ENCODE peak calls at places on chromosomes 5 and 9, in seven cellular contexts. A, K, V, Y, P, M and T are unnamed samples.

GRCh38 chr5:135662683-135663082 is 83.9 kb upstream of the CXCL14 start:
- DNase-seq in A (no peak), K (no peak), V (no peak), Y (no peak), P (no peak), M (no peak), T (no peak)

GRCh38 chr5:180127682-180128670 is 56.4 kb upstream of the RNF130 start:
- DNase-seq in A (no peak), K (peak; percentile 63), V (no peak), Y (no peak), P (peak; percentile 14), M (no peak), T (peak; percentile 86)

GRCh38 chr5:86679529-86679928 is 61.8 kb downstream of the COX7C start:
- DNase-seq in A (peak; percentile 87), K (no peak), V (no peak), Y (peak; percentile 55), P (peak; percentile 16), M (peak; percentile 67), T (peak; percentile 69)

GRCh38 chr5:91179018-91179417 is 204.1 kb downstream of the ARRDC3 start:
- DNase-seq in A (peak; percentile 64), K (no peak), V (no peak), Y (no peak), P (no peak), M (no peak), T (no peak)

GRCh38 chr9:126833020-126833419 is 27.4 kb upstream of the ZBTB34 start:
- DNase-seq in A (no peak), K (no peak), V (no peak), Y (no peak), P (no peak), M (no peak), T (no peak)

GRCh38 chr5:34626036-34626435 is 30.1 kb upstream of the RAI14 start:
- DNase-seq in A (peak; percentile 93), K (no peak), V (no peak), Y (no peak), P (no peak), M (peak; percentile 61), T (no peak)

GRCh38 chr5:953535-954449 is 54.8 kb upstream of the NKD2 start:
- DNase-seq in A (no peak), K (peak; percentile 59), V (no peak), Y (no peak), P (no peak), M (peak; percentile 42), T (no peak)

GRCh38 chr5:139848508-139849100 is 53.0 kb downstream of the PSD2 start:
- DNase-seq in A (no peak), K (peak; percentile 89), V (peak; percentile 43), Y (no peak), P (no peak), M (no peak), T (peak; percentile 36)

GRCh38 chr9:83449166-83449565 is 89.0 kb downstream of the FRMD3 start:
- DNase-seq in A (no peak), K (no peak), V (peak; percentile 49), Y (no peak), P (no peak), M (no peak), T (no peak)

GRCh38 chr9:37761511-37761910 is 7.9 kb downstream of the TRMT10B start:
- DNase-seq in A (peak; percentile 88), K (no peak), V (no peak), Y (no peak), P (no peak), M (no peak), T (no peak)

GRCh38 chr9:124467410-124468060 is 17.3 kb downstream of the ADGRD2 start:
- DNase-seq in A (no peak), K (peak; percentile 46), V (no peak), Y (no peak), P (no peak), M (no peak), T (no peak)

GRCh38 chr5:60718186-60718892 is 18.4 kb upstream of the DEPDC1B start:
- DNase-seq in A (no peak), K (no peak), V (no peak), Y (no peak), P (no peak), M (no peak), T (no peak)

GRCh38 chr9:82404484-82405280 is 416.1 kb downstream of the SPATA31D1 start:
- DNase-seq in A (peak; percentile 64), K (no peak), V (no peak), Y (no peak), P (no peak), M (no peak), T (no peak)

GRCh38 chr9:82606761-82607382 is 456.1 kb downstream of the RASEF start:
- DNase-seq in A (peak; percentile 81), K (no peak), V (no peak), Y (peak; percentile 8), P (no peak), M (peak; percentile 65), T (peak; percentile 23)

GRCh38 chr5:123754167-123754840 is 242.3 kb downstream of the CSNK1G3 start:
- DNase-seq in A (peak; percentile 69), K (no peak), V (no peak), Y (no peak), P (no peak), M (no peak), T (no peak)

GRCh38 chr5:9401786-9402472 is 143.9 kb downstream of the SEMA5A start:
- DNase-seq in A (peak; percentile 57), K (no peak), V (no peak), Y (no peak), P (no peak), M (no peak), T (no peak)

GRCh38 chr5:140214831-140215230 is 39.8 kb downstream of the CYSTM1 start:
- DNase-seq in A (peak; percentile 83), K (no peak), V (no peak), Y (no peak), P (no peak), M (no peak), T (no peak)

GRCh38 chr9:90344013-90344412 is 298.6 kb downstream of the DIRAS2 start:
- DNase-seq in A (no peak), K (no peak), V (no peak), Y (no peak), P (no peak), M (no peak), T (no peak)

GRCh38 chr5:139061274-139061673 is 136.9 kb downstream of the SIL1 start:
- DNase-seq in A (peak; percentile 64), K (no peak), V (peak; percentile 81), Y (no peak), P (peak; percentile 55), M (no peak), T (peak; percentile 81)

GRCh38 chr5:142215915-142216681 is 107.5 kb downstream of the NDFIP1 start:
- DNase-seq in A (peak; percentile 98), K (no peak), V (peak; percentile 69), Y (peak; percentile 66), P (peak; percentile 92), M (peak; percentile 65), T (peak; percentile 16)
- H3K27ac ChIP-seq in A (peak overlapping the region; percentile 50), K (peak overlapping the region; percentile 53), V (peak overlapping the region; percentile 50), Y (no peak overlapping the region), P (peak overlapping the region; percentile 87), M (peak overlapping the region; percentile 15), T (no peak overlapping the region)

GRCh38 chr5:14200312-14200990 is 57.3 kb downstream of the TRIO start:
- DNase-seq in A (no peak), K (no peak), V (no peak), Y (no peak), P (no peak), M (no peak), T (no peak)

GRCh38 chr5:14204785-14205321 is 61.7 kb downstream of the TRIO start:
- DNase-seq in A (peak; percentile 82), K (peak; percentile 82), V (peak; percentile 47), Y (no peak), P (peak; percentile 44), M (peak; percentile 90), T (peak; percentile 22)

GRCh38 chr5:14204011-14204670 is 61.0 kb downstream of the TRIO start:
- DNase-seq in A (no peak), K (no peak), V (no peak), Y (no peak), P (no peak), M (no peak), T (no peak)

GRCh38 chr5:14201325-14202061 is 58.4 kb downstream of the TRIO start:
- DNase-seq in A (peak; percentile 79), K (no peak), V (no peak), Y (no peak), P (no peak), M (no peak), T (no peak)

GRCh38 chr5:14202462-14202861 is 59.3 kb downstream of the TRIO start:
- DNase-seq in A (no peak), K (no peak), V (no peak), Y (no peak), P (no peak), M (no peak), T (no peak)
- H3K4me1 ChIP-seq in A (peaks cover 45% of the 10 kb centered on the region), K (peaks cover 77% of the 10 kb centered on the region), V (peaks cover 44% of the 10 kb centered on the region), Y (peaks cover 8% of the 10 kb centered on the region), P (peaks cover 5% of the 10 kb centered on the region), M (peaks cover 90% of the 10 kb centered on the region), T (peaks cover 5% of the 10 kb centered on the region)

DNA sequence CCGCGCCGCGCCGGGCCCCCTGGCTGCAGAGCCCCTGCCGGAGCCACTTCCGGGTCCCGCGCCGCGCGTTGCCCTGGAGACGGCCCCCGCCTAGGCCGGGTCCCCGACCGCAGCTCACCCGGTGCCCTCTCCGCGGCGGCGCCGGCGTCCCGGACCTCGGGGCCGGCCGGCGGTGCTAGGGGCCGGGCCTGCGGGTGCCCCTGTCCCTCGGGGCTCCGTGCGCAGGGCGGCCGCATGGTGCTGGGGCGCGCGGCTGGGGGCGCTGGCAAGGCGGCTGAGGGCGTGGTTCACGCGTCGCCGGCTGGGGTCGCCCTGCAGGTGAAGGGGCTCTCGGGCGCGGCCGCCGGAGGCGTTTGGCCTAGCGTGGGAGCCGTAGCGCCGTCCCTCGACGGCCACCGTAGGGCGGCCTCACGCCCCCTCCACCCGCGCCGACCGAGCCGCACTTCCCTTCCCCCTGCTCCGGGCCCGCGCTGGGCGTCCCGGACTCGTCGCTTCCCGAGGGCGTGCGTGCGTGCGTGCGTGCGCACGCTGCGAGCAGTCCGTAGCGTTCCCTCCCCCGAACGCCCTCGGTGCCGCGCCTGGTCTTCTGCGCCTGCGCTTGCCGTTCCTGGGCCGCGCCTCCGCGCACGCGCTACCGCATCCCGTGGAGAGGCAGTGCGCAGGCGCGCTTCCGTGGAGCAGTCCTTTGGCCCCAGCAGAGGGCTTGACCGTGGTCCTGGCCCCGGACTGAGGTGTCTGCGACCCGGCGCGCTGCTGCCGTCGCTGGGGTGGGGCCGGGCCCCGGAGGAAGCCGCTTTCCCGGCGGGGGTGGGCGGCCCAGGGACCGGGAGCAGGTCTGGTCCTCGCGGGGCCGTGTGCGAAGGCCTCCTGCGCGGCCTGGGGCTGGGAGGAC is at the start of gene TMEM250:
- DNase-seq in A (peak; percentile 95), K (peak; percentile 99), V (peak; percentile 98), Y (peak; percentile 93), P (peak; percentile 89), M (peak; percentile 98), T (peak; percentile 96)
- TF ChIP-seq POLR2A in A (peak; percentile 28), K (peak; percentile 50), V (peak; percentile 89), Y (peak; percentile 40), P (peak; percentile 59), M (peak; percentile 84), T (peak; percentile 82)

DNA sequence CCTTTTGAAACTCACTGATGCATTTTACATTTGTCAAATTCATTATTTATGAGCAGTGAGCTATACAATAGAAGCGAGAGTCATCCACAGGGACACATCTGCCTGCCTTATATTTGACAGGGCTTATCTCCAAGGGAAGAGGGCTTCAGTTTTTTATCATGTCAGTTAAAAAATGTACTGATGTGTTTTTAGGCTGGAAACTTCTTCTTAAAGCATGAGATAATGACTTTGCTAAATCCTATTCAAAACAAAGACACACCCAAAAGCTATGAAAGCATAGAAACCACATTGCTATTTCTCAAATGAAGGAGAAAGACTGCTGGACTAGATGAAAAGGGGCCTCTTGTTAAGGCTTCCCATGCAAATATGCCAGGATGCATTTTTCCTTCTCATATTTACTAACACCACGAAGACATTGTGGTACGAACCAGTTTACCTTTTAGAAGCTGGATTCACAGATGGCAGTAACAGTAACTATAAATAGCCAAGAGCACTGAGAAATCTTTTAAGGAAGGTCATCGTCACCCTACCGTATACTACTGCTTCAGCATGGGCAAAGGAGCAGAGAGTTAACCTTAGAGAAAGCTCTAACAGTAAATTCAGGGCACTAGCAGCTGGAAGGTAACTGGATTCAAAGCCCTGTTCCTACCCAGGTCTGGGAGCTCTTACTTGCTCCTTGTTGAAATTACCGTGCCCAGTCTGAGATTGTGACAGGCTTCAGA is 86.3 kb upstream of the IFNK start:
- DNase-seq in A (no peak), K (no peak), V (no peak), Y (no peak), P (no peak), M (no peak), T (no peak)
- H3K27ac ChIP-seq in A (no peak overlapping the region), K (peak overlapping the region; percentile 5), V (no peak overlapping the region), Y (no peak overlapping the region), P (no peak overlapping the region), M (peak overlapping the region; percentile 62), T (peak overlapping the region; percentile 24)